ENCODE peak calls at places on chromosomes 7 and 10, in six cellular contexts. G is lower leg skin, Q is body of pancreas, L is Peyer's patch, C is spleen, H is heart left ventricle. M is an unnamed sample.
A peak's percentile ranks its signal among the peaks of the same experiment; 100 is the strongest.

GRCh38 chr10:100736809-100737358 is 8.5 kb upstream of the PAX2 start:
- DNase-seq in G (no peak), Q (no peak), L (no peak), C (peak; percentile 2), H (no peak), M (no peak)

GRCh38 chr7:99422091-99422624 is 13.4 kb downstream of the BUD31 start:
- DNase-seq in G (no peak), Q (no peak), L (no peak), C (no peak), H (no peak), M (no peak)

GRCh38 chr10:100370976-100371706 is 24.1 kb downstream of the SCD start:
- DNase-seq in G (peak; percentile 96), Q (peak; percentile 78), L (peak; percentile 46), C (peak; percentile 84), H (peak; percentile 84), M (peak; percentile 91)

GRCh38 chr7:36058020-36058592 is 94.9 kb upstream of the EEPD1 start:
- DNase-seq in G (peak; percentile 71), Q (no peak), L (no peak), C (no peak), H (no peak), M (no peak)

GRCh38 chr7:30436046-30436445 is 42.5 kb downstream of the NOD1 start:
- DNase-seq in G (peak; percentile 78), Q (no peak), L (no peak), C (no peak), H (no peak), M (no peak)

GRCh38 chr7:128921866-128922440 is 11.4 kb upstream of the KCP start:
- DNase-seq in G (peak; percentile 72), Q (no peak), L (no peak), C (peak; percentile 41), H (no peak), M (no peak)

GRCh38 chr7:77651544-77652162 is 44.6 kb upstream of the RSBN1L start:
- DNase-seq in G (no peak), Q (peak; percentile 23), L (no peak), C (no peak), H (no peak), M (no peak)

GRCh38 chr10:103654925-103655324 is 161.4 kb downstream of the NEURL1 start:
- DNase-seq in G (no peak), Q (no peak), L (no peak), C (no peak), H (no peak), M (no peak)

GRCh38 chr10:71438761-71439160 is 42.0 kb downstream of the CDH23 start:
- DNase-seq in G (no peak), Q (no peak), L (no peak), C (peak; percentile 38), H (no peak), M (no peak)

GRCh38 chr10:80465839-80466590 is 11.9 kb downstream of the TSPAN14 start:
- DNase-seq in G (no peak), Q (no peak), L (peak; percentile 76), C (peak; percentile 49), H (no peak), M (no peak)

GRCh38 chr10:110629680-110630191 is 14.4 kb upstream of the RBM20 start:
- DNase-seq in G (no peak), Q (peak; percentile 43), L (no peak), C (no peak), H (no peak), M (no peak)

GRCh38 chr10:122286872-122287271 is 15.8 kb downstream of the BTBD16 start:
- DNase-seq in G (peak; percentile 76), Q (no peak), L (no peak), C (no peak), H (peak; percentile 68), M (no peak)

GRCh38 chr7:102273749-102274712 is 12.6 kb upstream of the SH2B2 start:
- DNase-seq in G (no peak), Q (no peak), L (no peak), C (no peak), H (peak; percentile 15), M (peak; percentile 87)

GRCh38 chr7:18829518-18830252 is 287.8 kb downstream of the TWIST1 start:
- DNase-seq in G (no peak), Q (no peak), L (no peak), C (no peak), H (no peak), M (no peak)

GRCh38 chr7:26267631-26268166 is 24.0 kb upstream of the SNX10 start:
- DNase-seq in G (peak; percentile 20), Q (no peak), L (no peak), C (no peak), H (no peak), M (no peak)

GRCh38 chr10:70970830-70971229 is 82.5 kb upstream of the PCBD1 start:
- DNase-seq in G (no peak), Q (no peak), L (no peak), C (no peak), H (no peak), M (no peak)

GRCh38 chr7:156640949-156641485 is 443 bp downstream of the RNF32 start:
- DNase-seq in G (no peak), Q (peak; percentile 56), L (peak; percentile 48), C (no peak), H (no peak), M (peak; percentile 68)

GRCh38 chr7:78571292-78571691 is 772.7 kb downstream of the PHTF2 start:
- DNase-seq in G (no peak), Q (no peak), L (no peak), C (no peak), H (no peak), M (no peak)

GRCh38 chr10:127979017-127979416 is 72.1 kb downstream of the PTPRE start:
- DNase-seq in G (peak; percentile 39), Q (no peak), L (no peak), C (no peak), H (no peak), M (no peak)

GRCh38 chr7:114539575-114539974 is 125.0 kb downstream of the FOXP2 start:
- DNase-seq in G (no peak), Q (peak; percentile 46), L (no peak), C (no peak), H (peak; percentile 23), M (peak; percentile 7)

GRCh38 chr7:114243646-114244045 is 171.0 kb upstream of the FOXP2 start:
- DNase-seq in G (no peak), Q (no peak), L (no peak), C (no peak), H (no peak), M (no peak)

GRCh38 chr10:103473261-103473671 is 5.8 kb downstream of the CALHM3 start:
- DNase-seq in G (no peak), Q (no peak), L (no peak), C (no peak), H (no peak), M (no peak)

DNA sequence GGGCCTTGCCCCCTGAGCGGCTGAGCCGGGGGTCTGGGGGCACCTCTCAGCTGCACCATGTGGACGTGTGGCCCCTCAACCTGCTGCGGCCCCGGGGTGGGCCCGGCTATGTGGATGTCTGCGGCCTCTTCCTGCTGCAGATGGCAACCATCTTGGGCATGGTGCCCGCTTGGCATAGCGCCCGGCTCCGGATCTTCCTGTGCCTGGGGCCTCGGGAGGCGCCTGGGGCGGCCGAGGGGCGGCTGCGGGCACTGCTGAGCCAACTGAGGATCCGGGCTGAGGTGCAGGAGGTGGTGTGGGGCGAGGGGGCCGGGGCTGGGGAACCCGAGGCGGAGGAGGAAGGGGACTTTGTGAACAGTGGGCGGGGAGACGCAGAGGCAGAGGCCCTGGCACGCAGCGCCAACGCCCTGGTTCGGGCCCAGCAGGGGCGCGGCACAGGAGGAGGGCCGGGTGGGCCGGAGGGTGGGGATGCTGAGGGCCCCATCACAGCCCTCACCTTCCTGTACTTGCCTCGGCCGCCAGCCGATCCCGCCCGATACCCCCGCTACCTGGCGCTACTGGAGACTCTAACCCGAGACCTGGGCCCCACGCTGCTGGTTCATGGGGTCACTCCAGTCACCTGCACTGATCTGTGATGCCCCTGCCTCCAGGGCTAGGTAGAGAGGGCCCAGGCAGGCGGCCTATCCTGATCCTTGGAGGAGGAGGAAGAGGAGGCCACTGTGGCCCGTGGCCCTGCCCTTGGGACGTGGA is 1.0 kb upstream of the TRIP6 start:
- DNase-seq in G (peak; percentile 97), Q (peak; percentile 83), L (no peak), C (peak; percentile 90), H (peak; percentile 80), M (peak; percentile 86)
- TF ChIP-seq POLR2A in G (no peak), Q (no peak), L (peak; percentile 7), C (no peak), H (no peak), M (peak; percentile 54)

DNA sequence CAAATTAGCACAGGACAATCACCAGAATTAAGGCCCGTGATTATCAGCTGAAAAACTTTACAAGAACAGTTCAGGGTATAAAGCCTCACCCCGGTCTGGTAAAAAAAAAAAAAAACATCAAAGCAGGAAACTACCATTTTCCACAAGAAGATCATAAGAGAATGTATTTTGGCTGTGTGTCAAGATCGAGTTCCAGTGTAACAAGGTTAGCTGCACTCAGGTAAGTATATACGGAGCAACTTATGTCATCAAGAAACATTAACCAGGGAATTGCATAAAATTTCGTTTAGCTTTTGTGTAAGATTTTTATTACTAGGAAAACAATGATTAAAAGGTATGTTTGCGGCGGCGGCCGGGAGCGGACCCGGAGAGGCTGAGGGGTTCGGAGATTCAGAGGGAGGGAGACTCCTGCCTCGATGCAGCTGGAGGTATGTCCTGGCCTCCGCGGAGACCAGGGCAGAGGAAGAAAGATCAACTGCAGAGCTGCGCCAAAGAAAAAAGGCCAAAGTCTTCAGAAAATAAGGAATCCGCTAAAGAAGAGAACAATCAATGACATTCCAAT is 533.8 kb upstream of the CNTNAP2 start:
- DNase-seq in G (no peak), Q (no peak), L (no peak), C (no peak), H (no peak), M (no peak)
- H3K4me3 ChIP-seq in G (no peak overlapping the region), Q (no peak overlapping the region), L (no peak overlapping the region), C (no peak overlapping the region), H (no peak overlapping the region), M (no peak overlapping the region)

GRCh38 chr10:45373783-45374450 is at the start of gene ALOX5:
- DNase-seq in G (no peak), Q (peak; percentile 93), L (peak; percentile 80), C (peak; percentile 95), H (peak; percentile 76), M (peak; percentile 79)
- TF ChIP-seq POLR2A in G (no peak), Q (peak; percentile 35), L (no peak), C (no peak), H (no peak), M (no peak)

GRCh38 chr7:143382791-143383641 is 1.9 kb downstream of the ZYX start:
- DNase-seq in G (peak; percentile 87), Q (no peak), L (no peak), C (no peak), H (no peak), M (no peak)

GRCh38 chr7:143384741-143385631 is 3.8 kb downstream of the ZYX start:
- DNase-seq in G (peak; percentile 82), Q (no peak), L (no peak), C (no peak), H (peak; percentile 46), M (no peak)

GRCh38 chr7:143382126-143382790 is 1.1 kb downstream of the ZYX start:
- DNase-seq in G (peak; percentile 84), Q (no peak), L (no peak), C (no peak), H (no peak), M (no peak)

GRCh38 chr7:143384148-143384547 is 3.0 kb downstream of the ZYX start:
- DNase-seq in G (peak; percentile 66), Q (no peak), L (no peak), C (no peak), H (no peak), M (no peak)

DNA sequence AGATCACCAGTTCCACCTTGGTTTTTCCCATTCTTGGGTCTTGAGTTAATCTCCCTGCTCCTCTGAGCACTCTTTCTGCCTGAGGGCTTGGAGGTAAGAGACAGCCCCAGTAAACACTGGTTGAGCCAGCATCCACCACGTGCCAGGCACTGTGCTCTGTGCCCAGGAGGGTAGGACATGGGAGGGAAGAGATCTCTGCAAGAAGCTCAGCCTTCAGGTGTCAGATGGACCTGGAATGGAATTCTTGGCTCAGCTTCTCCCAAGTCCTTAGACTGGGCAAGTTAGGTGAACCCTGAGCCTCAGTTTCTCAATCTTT is 2.5 kb downstream of the ZYX start:
- DNase-seq in G (peak; percentile 80), Q (no peak), L (no peak), C (no peak), H (no peak), M (no peak)
- H3K4me3 ChIP-seq in G (no peak overlapping the region), Q (no peak overlapping the region), L (peak overlapping the region; percentile 77), C (peak overlapping the region; percentile 98), H (no peak overlapping the region), M (peak overlapping the region; percentile 100)